ENCODE peak calls at places on chromosome 3, in five cellular contexts. One of them, this sample, is unnamed.
A peak's percentile ranks its signal among the peaks of the same experiment; 100 is the strongest.

GRCh38 chr3:108388136-108389132 is 92.1 kb downstream of the HHLA2 start:
- DNase-seq in HCT116: no peak
- DNase-seq in T1000: no peak
- DNase-seq in pancreas: no peak
- DNase-seq in RWPE1: no peak
- DNase-seq in this sample: no peak

GRCh38 chr3:156681003-156681402 is 6.6 kb downstream of the TIPARP start:
- DNase-seq in pancreas: peak; percentile 33
- DNase-seq in RWPE1: peak; percentile 77
- DNase-seq in HCT116: no peak
- DNase-seq in T1000: no peak
- DNase-seq in this sample: no peak

GRCh38 chr3:184651945-184652344 is 59.9 kb downstream of the MAGEF1 start:
- DNase-seq in RWPE1: peak; percentile 90
- DNase-seq in HCT116: no peak
- DNase-seq in pancreas: no peak
- DNase-seq in T1000: no peak
- DNase-seq in this sample: no peak

GRCh38 chr3:71372911-71373637 is 210.5 kb downstream of the FOXP1 start:
- DNase-seq in RWPE1: no peak
- DNase-seq in T1000: no peak
- DNase-seq in pancreas: no peak
- DNase-seq in HCT116: no peak
- DNase-seq in this sample: peak; percentile 92

GRCh38 chr3:69541823-69542264 is 156.0 kb upstream of the FRMD4B start:
- DNase-seq in HCT116: no peak
- DNase-seq in T1000: no peak
- DNase-seq in pancreas: no peak
- DNase-seq in RWPE1: peak; percentile 24
- DNase-seq in this sample: no peak

GRCh38 chr3:24588568-24588967 is 93.9 kb upstream of the THRB start:
- DNase-seq in T1000: no peak
- DNase-seq in pancreas: no peak
- DNase-seq in HCT116: no peak
- DNase-seq in RWPE1: no peak
- DNase-seq in this sample: no peak

GRCh38 chr3:58063424-58063823 is 55.2 kb downstream of the FLNB start:
- DNase-seq in pancreas: no peak
- DNase-seq in T1000: peak; percentile 21
- DNase-seq in HCT116: no peak
- DNase-seq in RWPE1: no peak
- DNase-seq in this sample: no peak

GRCh38 chr3:54862526-54862925 is 65.3 kb downstream of the LRTM1 start:
- DNase-seq in T1000: no peak
- DNase-seq in pancreas: no peak
- DNase-seq in RWPE1: no peak
- DNase-seq in HCT116: no peak
- DNase-seq in this sample: no peak

GRCh38 chr3:44048196-44048924 is 193.3 kb upstream of the TOPAZ1 start:
- DNase-seq in HCT116: no peak
- DNase-seq in RWPE1: no peak
- DNase-seq in pancreas: peak; percentile 25
- DNase-seq in T1000: no peak
- DNase-seq in this sample: no peak

GRCh38 chr3:189863031-189863430 is 231.8 kb downstream of the TP63 start:
- DNase-seq in RWPE1: peak; percentile 25
- DNase-seq in pancreas: no peak
- DNase-seq in T1000: no peak
- DNase-seq in HCT116: no peak
- DNase-seq in this sample: no peak

GRCh38 chr3:33398410-33398809 is 41.8 kb downstream of the UBP1 start:
- DNase-seq in HCT116: no peak
- DNase-seq in RWPE1: no peak
- DNase-seq in T1000: no peak
- DNase-seq in pancreas: no peak
- DNase-seq in this sample: no peak

GRCh38 chr3:6799264-6799915 is 61.5 kb upstream of the GRM7 start:
- DNase-seq in HCT116: peak; percentile 19
- DNase-seq in RWPE1: no peak
- DNase-seq in pancreas: peak; percentile 40
- DNase-seq in T1000: no peak
- DNase-seq in this sample: no peak

GRCh38 chr3:112437146-112438022 is 61.9 kb downstream of the BTLA start:
- DNase-seq in pancreas: no peak
- DNase-seq in HCT116: peak; percentile 19
- DNase-seq in RWPE1: peak; percentile 3
- DNase-seq in T1000: no peak
- DNase-seq in this sample: no peak

GRCh38 chr3:145952541-145952940 is 208.4 kb downstream of the PLOD2 start:
- DNase-seq in RWPE1: no peak
- DNase-seq in pancreas: no peak
- DNase-seq in T1000: peak; percentile 20
- DNase-seq in HCT116: no peak
- DNase-seq in this sample: no peak

GRCh38 chr3:67389176-67389575 is 265.2 kb downstream of the SUCLG2 start:
- DNase-seq in HCT116: no peak
- DNase-seq in T1000: no peak
- DNase-seq in pancreas: no peak
- DNase-seq in RWPE1: no peak
- DNase-seq in this sample: no peak

GRCh38 chr3:130894130-130894872 is 417 bp downstream of the ATP2C1 start:
- DNase-seq in HCT116: no peak
- DNase-seq in RWPE1: peak; percentile 29
- DNase-seq in T1000: no peak
- DNase-seq in pancreas: no peak
- DNase-seq in this sample: peak; percentile 54

GRCh38 chr3:76429536-76430177 is 610.2 kb upstream of the ROBO2 start:
- DNase-seq in T1000: no peak
- DNase-seq in RWPE1: no peak
- DNase-seq in HCT116: no peak
- DNase-seq in pancreas: no peak
- DNase-seq in this sample: no peak

GRCh38 chr3:131283862-131284261 is 97.7 kb upstream of the NUDT16 start:
- DNase-seq in pancreas: peak; percentile 52
- DNase-seq in RWPE1: no peak
- DNase-seq in T1000: no peak
- DNase-seq in HCT116: no peak
- DNase-seq in this sample: no peak

GRCh38 chr3:15781637-15782402 is 16.0 kb downstream of the ANKRD28 start:
- DNase-seq in RWPE1: no peak
- DNase-seq in HCT116: no peak
- DNase-seq in T1000: no peak
- DNase-seq in pancreas: no peak
- DNase-seq in this sample: no peak

GRCh38 chr3:15899438-15899837 is 101.7 kb upstream of the ANKRD28 start:
- DNase-seq in HCT116: peak; percentile 40
- DNase-seq in pancreas: no peak
- DNase-seq in RWPE1: peak; percentile 20
- DNase-seq in T1000: peak; percentile 10
- DNase-seq in this sample: no peak

GRCh38 chr3:174620138-174620537 is 239.0 kb upstream of the NAALADL2 start:
- DNase-seq in pancreas: no peak
- DNase-seq in T1000: no peak
- DNase-seq in HCT116: peak; percentile 15
- DNase-seq in RWPE1: peak; percentile 1
- DNase-seq in this sample: no peak

GRCh38 chr3:5013021-5013906 is 34.0 kb downstream of the BHLHE40 start:
- DNase-seq in RWPE1: peak; percentile 77
- DNase-seq in T1000: peak; percentile 8
- DNase-seq in HCT116: peak; percentile 85
- DNase-seq in pancreas: no peak
- DNase-seq in this sample: no peak

GRCh38 chr3:173993299-173993698 is 595.8 kb downstream of the NLGN1 start:
- DNase-seq in HCT116: peak; percentile 27
- DNase-seq in T1000: no peak
- DNase-seq in pancreas: no peak
- DNase-seq in RWPE1: peak; percentile 8
- DNase-seq in this sample: no peak

GRCh38 chr3:32106929-32107362 is 526 bp downstream of the GPD1L start:
- DNase-seq in RWPE1: peak; percentile 15
- DNase-seq in pancreas: peak; percentile 59
- DNase-seq in HCT116: no peak
- DNase-seq in T1000: peak; percentile 24
- DNase-seq in this sample: no peak

GRCh38 chr3:178300441-178300959 is 235.7 kb upstream of the KCNMB2 start:
- DNase-seq in T1000: no peak
- DNase-seq in pancreas: no peak
- DNase-seq in HCT116: no peak
- DNase-seq in RWPE1: no peak
- DNase-seq in this sample: no peak

GRCh38 chr3:12296511-12296910 is 7.6 kb downstream of the PPARG start:
- DNase-seq in HCT116: no peak
- DNase-seq in T1000: no peak
- DNase-seq in RWPE1: no peak
- DNase-seq in pancreas: no peak
- DNase-seq in this sample: no peak

GRCh38 chr3:37861540-37862051 is at the start of gene CTDSPL:
- DNase-seq in RWPE1: peak; percentile 35
- DNase-seq in HCT116: no peak
- DNase-seq in T1000: peak; percentile 38
- DNase-seq in pancreas: no peak
- DNase-seq in this sample: no peak

GRCh38 chr3:133927543-133928066 is 31.9 kb upstream of the RAB6B start:
- DNase-seq in T1000: peak; percentile 46
- DNase-seq in RWPE1: peak; percentile 29
- DNase-seq in HCT116: no peak
- DNase-seq in pancreas: peak; percentile 52
- DNase-seq in this sample: peak; percentile 71

This sample was measured in CD8-positive, alpha-beta memory T cell.